ENCODE peak calls at places on chromosomes 2 and 18, in seven cellular contexts. Q is upper lobe of right lung, G is adrenal gland, Y is IMR-90, M is left ventricle myocardium inferior, N is AG04450, S is psoas muscle. R is an unnamed sample.
A peak's percentile ranks its signal among the peaks of the same experiment; 100 is the strongest.

GRCh38 chr2:45291283-45291682 is 282.0 kb upstream of the SIX2 start:
- DNase-seq in N (no peak), Q (no peak), Y (peak; percentile 51), G (no peak), S (no peak), M (no peak), R (no peak)

GRCh38 chr2:63257473-63257872 is 206.8 kb downstream of the OTX1 start:
- DNase-seq in N (no peak), M (no peak), Y (no peak), G (no peak), S (no peak), Q (no peak), R (no peak)

GRCh38 chr18:10197097-10197496 is 257.3 kb upstream of the APCDD1 start:
- DNase-seq in G (peak; percentile 18), Q (peak; percentile 67), N (no peak), M (peak; percentile 51), Y (no peak), S (peak; percentile 30), R (no peak)

GRCh38 chr2:216803803-216804202 is 56.1 kb downstream of the TNP1 start:
- DNase-seq in Y (no peak), M (peak; percentile 76), G (no peak), Q (no peak), N (no peak), S (peak; percentile 82), R (no peak)

GRCh38 chr2:17706845-17707244 is 46.8 kb downstream of the SMC6 start:
- DNase-seq in Q (no peak), S (no peak), N (no peak), Y (no peak), M (no peak), G (no peak), R (no peak)

GRCh38 chr2:8103085-8103708 is 578.7 kb upstream of the ID2 start:
- DNase-seq in S (no peak), N (peak; percentile 32), G (no peak), Q (no peak), Y (peak; percentile 78), M (no peak), R (no peak)

GRCh38 chr2:172198908-172199307 is 96.2 kb upstream of the DLX2 start:
- DNase-seq in G (no peak), N (no peak), S (no peak), Q (no peak), M (no peak), Y (no peak), R (no peak)

GRCh38 chr18:7940976-7941375 is 373.9 kb downstream of the PTPRM start:
- DNase-seq in N (no peak), G (no peak), Y (no peak), Q (no peak), S (no peak), M (no peak), R (no peak)

GRCh38 chr2:200575957-200576356 is 9.9 kb upstream of the AOX1 start:
- DNase-seq in M (no peak), Q (no peak), S (no peak), Y (peak; percentile 30), N (no peak), G (no peak), R (no peak)

GRCh38 chr18:26480897-26481795 is 67.2 kb downstream of the KCTD1 start:
- DNase-seq in N (peak; percentile 74), M (no peak), S (no peak), Y (peak; percentile 96), G (peak; percentile 53), Q (no peak), R (peak; percentile 93)

GRCh38 chr18:24362757-24363156 is 34.9 kb downstream of the OSBPL1A start:
- DNase-seq in Y (peak; percentile 6), S (no peak), N (no peak), G (no peak), Q (no peak), M (no peak), R (no peak)

GRCh38 chr18:42706618-42707017 is 408.9 kb downstream of the RIT2 start:
- DNase-seq in M (no peak), S (no peak), N (no peak), Y (no peak), Q (no peak), G (no peak), R (no peak)

GRCh38 chr2:69797836-69798465 is 31.5 kb upstream of the GMCL1 start:
- DNase-seq in Y (no peak), M (no peak), N (no peak), S (no peak), Q (no peak), G (no peak), R (no peak)

GRCh38 chr2:128511731-128512663 is 193.3 kb upstream of the HS6ST1 start:
- DNase-seq in S (no peak), M (no peak), N (no peak), G (no peak), Y (no peak), Q (peak; percentile 44), R (no peak)

GRCh38 chr2:127355407-127356008 is 32.3 kb downstream of the MAP3K2 start:
- DNase-seq in G (no peak), M (no peak), N (no peak), Y (no peak), Q (no peak), S (no peak), R (no peak)

GRCh38 chr2:66439291-66440010 is 4.5 kb downstream of the MEIS1 start:
- DNase-seq in N (no peak), S (no peak), M (peak; percentile 27), G (no peak), Q (no peak), Y (no peak), R (no peak)

GRCh38 chr18:34330308-34330707 is 105.6 kb upstream of the NOL4 start:
- DNase-seq in G (no peak), N (no peak), S (no peak), Y (no peak), M (no peak), Q (no peak), R (no peak)

GRCh38 chr18:9876867-9877654 is 8.7 kb upstream of the TXNDC2 start:
- DNase-seq in N (peak; percentile 78), Y (peak; percentile 97), S (no peak), M (no peak), Q (no peak), G (peak; percentile 88), R (peak; percentile 88)

GRCh38 chr2:98795903-98796676 is 65.2 kb upstream of the MGAT4A start:
- DNase-seq in S (no peak), Q (no peak), N (no peak), Y (no peak), M (no peak), G (peak; percentile 7), R (no peak)

GRCh38 chr2:29663266-29663665 is 258.1 kb downstream of the ALK start:
- DNase-seq in M (no peak), Q (no peak), N (no peak), G (no peak), Y (peak; percentile 70), S (no peak), R (peak; percentile 25)

GRCh38 chr2:236862961-236863728 is 222.5 kb upstream of the COPS8 start:
- DNase-seq in S (no peak), G (no peak), Y (peak; percentile 82), N (peak; percentile 6), M (no peak), Q (no peak), R (peak; percentile 91)

GRCh38 chr18:49112031-49112430 is 161.3 kb upstream of the SMAD7 start:
- DNase-seq in G (no peak), N (no peak), S (no peak), Q (no peak), Y (no peak), M (no peak), R (no peak)

GRCh38 chr2:54574107-54574859 is 118.2 kb downstream of the SPTBN1 start:
- DNase-seq in S (peak; percentile 37), G (peak; percentile 89), Y (peak; percentile 60), M (no peak), N (no peak), Q (no peak), R (no peak)

DNA sequence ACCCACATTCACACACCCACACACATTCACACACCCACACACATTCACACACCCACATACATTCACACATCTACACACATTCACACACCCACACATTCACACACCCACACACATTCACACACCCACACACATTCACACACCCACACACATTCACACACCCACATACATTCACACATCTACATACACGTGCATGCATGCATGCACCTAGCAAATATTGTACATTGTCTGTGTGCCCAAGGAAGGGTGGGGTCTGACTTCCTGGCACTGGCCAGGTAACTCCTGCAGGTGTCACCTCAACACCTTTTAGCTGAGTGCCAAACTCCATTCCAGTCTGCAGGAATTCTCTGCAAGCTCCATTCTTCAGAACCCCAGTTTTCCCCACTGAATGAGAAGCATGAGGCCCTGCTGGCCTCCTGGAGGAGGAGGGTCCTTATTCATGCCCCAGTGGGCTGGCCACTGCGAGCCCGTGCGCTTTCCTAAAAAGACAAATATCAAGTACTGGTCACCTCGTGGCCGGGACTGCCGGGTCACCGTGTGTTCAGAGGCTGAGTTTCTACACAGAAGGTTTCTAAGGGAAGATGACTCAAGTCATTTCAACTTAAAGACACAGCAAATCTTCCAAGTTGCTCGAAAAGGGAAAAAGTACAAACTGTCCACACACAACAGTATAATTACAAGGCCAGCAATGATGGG is 131.5 kb downstream of the HDAC4 start:
- DNase-seq in S (no peak), M (no peak), Q (peak; percentile 54), N (no peak), G (no peak), Y (no peak), R (no peak)
- TF ChIP-seq CTCF in S (no peak), M (no peak), Q (no peak), N (no peak), G (no peak), Y (no peak), R (no peak)

DNA sequence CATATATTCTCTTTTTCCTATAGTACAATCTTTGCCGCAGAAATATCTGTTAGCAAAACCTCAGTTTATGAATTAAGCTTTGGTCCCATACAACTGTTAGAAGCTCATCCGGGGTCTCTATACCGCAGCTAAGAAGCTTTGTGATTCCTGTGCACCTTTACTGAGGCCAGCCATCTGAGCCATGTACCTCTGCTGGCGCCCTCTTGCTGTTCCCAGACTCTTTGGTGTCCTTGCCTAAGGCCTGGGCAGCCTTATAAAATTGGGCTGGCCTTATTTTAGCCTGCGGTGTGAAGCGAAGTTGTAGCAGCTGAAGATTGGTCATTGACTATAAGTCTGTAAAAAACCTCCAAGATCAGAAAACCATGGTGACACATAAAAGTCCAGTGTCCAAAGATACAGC is 1135.1 kb upstream of the CHAC2 start:
- DNase-seq in Y (no peak), M (no peak), Q (no peak), N (no peak), G (no peak), S (no peak), R (no peak)
- H3K4me3 ChIP-seq in Y (no peak overlapping the region), M (no peak overlapping the region), Q (no peak overlapping the region), N (no peak overlapping the region), G (no peak overlapping the region), S (no peak overlapping the region), R (no peak overlapping the region)

GRCh38 chr2:23563673-23564617 is 179.0 kb downstream of the KLHL29 start:
- DNase-seq in Y (peak; percentile 69), S (peak; percentile 76), M (peak; percentile 57), N (peak; percentile 58), Q (no peak), G (no peak), R (peak; percentile 47)
- TF ChIP-seq CTCF in Y (no peak), S (peak; percentile 9), M (no peak), N (peak; percentile 6), Q (no peak), G (no peak), R (peak; percentile 33)

DNA sequence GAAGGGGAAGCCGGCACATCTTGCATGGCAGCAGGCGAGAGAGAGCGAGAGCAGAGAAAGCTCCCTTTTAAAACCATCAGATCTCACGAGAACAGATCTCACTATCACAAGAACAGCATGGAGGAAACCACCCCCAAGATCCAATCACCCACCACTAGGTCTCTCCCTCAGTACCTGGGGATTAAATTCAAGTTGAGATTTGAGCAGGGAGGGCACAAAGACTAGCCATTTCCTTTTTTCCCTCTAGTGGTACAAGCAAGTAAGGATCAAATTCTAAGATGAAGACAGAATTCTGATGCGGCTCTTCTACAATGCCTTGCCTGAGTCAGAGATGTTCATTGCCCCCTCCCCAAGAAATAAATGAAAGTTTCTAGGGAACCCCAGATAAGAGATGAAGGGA is 45.6 kb upstream of the ANKRD44 start:
- DNase-seq in M (no peak), S (no peak), Q (no peak), Y (no peak), G (no peak), N (no peak), R (no peak)
- H3K4me3 ChIP-seq in M (no peak overlapping the region), S (no peak overlapping the region), Q (no peak overlapping the region), Y (no peak overlapping the region), G (no peak overlapping the region), N (no peak overlapping the region), R (no peak overlapping the region)